ENCODE peak calls at places on chromosomes 12 and 14, in four cellular contexts. I, L, B and A are unnamed samples.

GRCh38 chr14:100748403-100748802 is 21.7 kb downstream of the DLK1 start:
- DNase-seq in I (no peak), L (peak; percentile 5), B (no peak), A (no peak)

GRCh38 chr12:33942172-33942571 is 80.1 kb upstream of the ALG10 start:
- DNase-seq in I (no peak), L (no peak), B (no peak), A (peak; percentile 28)

GRCh38 chr14:81459421-81459820 is 59.3 kb upstream of the STON2 start:
- DNase-seq in I (no peak), L (no peak), B (no peak), A (no peak)

GRCh38 chr12:12349711-12350665 is at the start of gene MANSC1:
- DNase-seq in I (peak; percentile 28), L (peak; percentile 84), B (peak; percentile 43), A (peak; percentile 82)

GRCh38 chr12:3562484-3562883 is 71.5 kb downstream of the PRMT8 start:
- DNase-seq in I (no peak), L (no peak), B (no peak), A (no peak)

GRCh38 chr12:62250671-62251608 is 9.3 kb upstream of the USP15 start:
- DNase-seq in I (peak; percentile 58), L (no peak), B (peak; percentile 36), A (peak; percentile 23)

GRCh38 chr12:111440152-111440551 is 34.4 kb downstream of the SH2B3 start:
- DNase-seq in I (no peak), L (no peak), B (no peak), A (no peak)

GRCh38 chr12:79934309-79935020 is 432 bp downstream of the PPP1R12A start:
- DNase-seq in I (peak; percentile 36), L (peak; percentile 71), B (peak; percentile 69), A (peak; percentile 78)

GRCh38 chr12:59708059-59708458 is 112.2 kb downstream of the SLC16A7 start:
- DNase-seq in I (peak; percentile 77), L (no peak), B (peak; percentile 40), A (peak; percentile 52)

GRCh38 chr14:92579244-92579643 is 65.7 kb downstream of the RIN3 start:
- DNase-seq in I (peak; percentile 89), L (no peak), B (no peak), A (no peak)

GRCh38 chr14:25111061-25111601 is 61.2 kb upstream of the STXBP6 start:
- DNase-seq in I (peak; percentile 98), L (no peak), B (peak; percentile 94), A (peak; percentile 89)

GRCh38 chr12:88538250-88538649 is 42.0 kb downstream of the KITLG start:
- DNase-seq in I (peak; percentile 17), L (no peak), B (no peak), A (no peak)

GRCh38 chr12:128798543-128799341 is 25.0 kb downstream of the SLC15A4 start:
- DNase-seq in I (no peak), L (no peak), B (no peak), A (no peak)

GRCh38 chr14:86777950-86778602 is 1214.9 kb downstream of the GALC start:
- DNase-seq in I (peak; percentile 89), L (no peak), B (peak; percentile 57), A (no peak)

GRCh38 chr14:37232907-37233481 is 35.3 kb downstream of the MIPOL1 start:
- DNase-seq in I (peak; percentile 69), L (no peak), B (peak; percentile 70), A (peak; percentile 57)

GRCh38 chr12:32742133-32742532 is 13.6 kb downstream of the YARS2 start:
- DNase-seq in I (no peak), L (no peak), B (no peak), A (no peak)

GRCh38 chr14:68140801-68141200 is 321.2 kb downstream of the RAD51B start:
- DNase-seq in I (no peak), L (no peak), B (no peak), A (no peak)

GRCh38 chr14:68141531-68142088 is 322.0 kb downstream of the RAD51B start:
- DNase-seq in I (peak; percentile 68), L (no peak), B (peak; percentile 46), A (peak; percentile 63)

GRCh38 chr14:68139466-68140110 is 320.0 kb downstream of the RAD51B start:
- DNase-seq in I (no peak), L (no peak), B (no peak), A (no peak)

GRCh38 chr14:68137704-68138619 is 318.4 kb downstream of the RAD51B start:
- DNase-seq in I (peak; percentile 95), L (peak; percentile 96), B (peak; percentile 97), A (peak; percentile 100)

DNA sequence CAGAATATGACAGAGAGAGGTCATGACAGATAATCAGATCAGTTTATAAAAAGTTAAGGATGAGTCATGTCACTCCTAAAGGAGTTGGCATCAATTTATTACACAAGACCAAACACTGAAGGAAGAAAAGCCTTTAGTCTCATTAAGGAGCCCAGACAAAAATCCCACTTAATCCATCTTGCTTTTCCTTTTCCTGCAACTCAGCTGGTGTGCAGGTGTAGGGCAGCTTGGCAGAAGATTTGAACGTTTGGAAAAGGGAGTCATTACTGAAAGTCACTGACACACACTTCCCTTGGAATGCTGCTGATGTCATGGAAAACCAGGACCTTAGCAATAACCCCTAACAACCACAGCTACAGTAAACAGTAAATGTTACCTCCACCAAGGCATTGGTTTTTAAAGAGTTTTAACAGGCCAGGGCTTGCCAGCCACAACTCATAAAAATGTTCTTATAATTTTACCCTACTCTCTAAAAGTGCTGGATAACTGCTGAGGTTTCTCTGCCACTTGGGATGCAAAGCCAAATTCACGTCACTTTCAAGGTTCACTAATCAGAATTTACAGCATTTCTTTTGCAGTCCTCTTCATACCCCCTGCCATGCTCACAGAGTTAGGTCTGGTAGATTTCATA is 320.6 kb downstream of the RAD51B start:
- DNase-seq in I (peak; percentile 99), L (no peak), B (peak; percentile 98), A (peak; percentile 95)
- H2BK5ac ChIP-seq in I (peak overlapping the region; percentile 98), L (peak overlapping the region; percentile 79), B (peak overlapping the region; percentile 94), A (no peak overlapping the region)

GRCh38 chr14:68744613-68745012 is 48.3 kb downstream of the ZFP36L1 start:
- DNase-seq in I (no peak), L (no peak), B (no peak), A (no peak)

GRCh38 chr14:68748691-68749090 is 44.2 kb downstream of the ZFP36L1 start:
- DNase-seq in I (no peak), L (no peak), B (no peak), A (peak; percentile 60)

GRCh38 chr14:68749487-68750475 is 43.1 kb downstream of the ZFP36L1 start:
- DNase-seq in I (peak; percentile 41), L (no peak), B (peak; percentile 76), A (peak; percentile 24)

GRCh38 chr14:68748260-68748659 is 44.6 kb downstream of the ZFP36L1 start:
- DNase-seq in I (no peak), L (no peak), B (no peak), A (no peak)

DNA sequence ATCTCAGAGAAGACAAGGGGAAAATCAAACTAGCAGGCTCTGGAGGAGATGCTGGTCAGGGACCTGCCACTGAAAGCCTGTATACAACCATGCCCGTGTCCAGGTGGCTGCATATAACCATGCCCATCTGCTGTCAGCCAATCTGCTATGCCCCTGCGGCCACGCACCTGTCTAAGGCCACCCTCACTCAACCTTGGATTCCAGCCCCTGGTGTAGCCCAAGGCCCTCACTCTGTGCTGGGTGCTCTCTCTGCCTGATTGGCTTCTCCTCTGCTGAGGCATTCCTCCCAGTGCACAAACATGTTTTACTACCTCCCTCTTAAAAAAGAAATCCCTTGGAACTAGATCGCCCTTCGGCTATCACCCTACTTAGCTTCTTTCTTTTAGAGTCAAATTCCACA is 45.5 kb downstream of the ZFP36L1 start:
- DNase-seq in I (no peak), L (no peak), B (no peak), A (no peak)
- H3K18ac ChIP-seq in I (no peak overlapping the region), L (no peak overlapping the region), B (no peak overlapping the region), A (no peak overlapping the region)

GRCh38 chr12:1256285-1256684 is 265.3 kb downstream of the ERC1 start:
- DNase-seq in I (no peak), L (no peak), B (no peak), A (no peak)
- H2BK5ac ChIP-seq in I (no peak overlapping the region), L (no peak overlapping the region), B (no peak overlapping the region), A (no peak overlapping the region)

DNA sequence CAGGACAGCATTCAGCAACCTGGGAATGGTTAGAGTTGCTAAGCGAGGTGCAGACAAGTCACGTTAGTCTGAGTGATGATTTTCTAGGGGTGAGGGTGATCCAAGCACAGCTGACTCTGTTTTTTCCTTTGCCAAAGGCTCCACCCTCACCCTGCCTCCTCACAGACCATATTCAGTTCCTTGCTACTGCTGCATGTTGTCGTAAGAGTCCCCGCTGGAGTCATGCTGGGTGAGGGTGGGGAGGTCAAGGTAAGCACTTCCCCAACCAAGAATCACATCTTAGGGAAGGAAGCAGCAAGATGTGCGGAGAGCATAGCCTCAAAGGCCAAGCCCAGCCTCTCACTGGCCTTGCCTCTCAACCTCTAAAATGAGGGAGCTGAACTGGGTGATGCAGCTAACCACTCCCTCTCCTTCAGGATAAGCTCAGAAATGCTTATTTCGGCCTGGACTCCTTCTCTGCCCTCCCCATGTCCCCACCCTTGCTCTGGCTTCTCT is 66.8 kb upstream of the ACTN1 start:
- DNase-seq in I (no peak), L (no peak), B (peak; percentile 38), A (no peak)
- H3K18ac ChIP-seq in I (peak overlapping the region; percentile 81), L (no peak overlapping the region), B (peak overlapping the region; percentile 69), A (no peak overlapping the region)